ENCODE peak calls at places on chromosome 7, in six cellular contexts. D, K, F, P, X and L are unnamed samples.

GRCh38 chr7:154699421-154699820 is 303.5 kb downstream of the PAXIP1 start:
- DNase-seq in K (no peak), P (no peak), D (no peak), X (no peak), F (peak; percentile 31), L (no peak)

GRCh38 chr7:134029743-134030142 is 97.4 kb upstream of the LRGUK start:
- DNase-seq in D (no peak), K (no peak), X (no peak), P (no peak), F (no peak), L (no peak)

GRCh38 chr7:43758861-43759683 is 592 bp downstream of the BLVRA start:
- DNase-seq in F (peak; percentile 40), P (no peak), D (peak; percentile 25), X (peak; percentile 21), K (no peak), L (peak; percentile 61)

GRCh38 chr7:79982151-79982770 is 152.4 kb upstream of the GNAI1 start:
- DNase-seq in D (no peak), X (no peak), F (no peak), P (no peak), K (no peak), L (no peak)

GRCh38 chr7:149188213-149188612 is 7.1 kb upstream of the ZNF282 start:
- DNase-seq in D (no peak), X (no peak), F (no peak), K (no peak), P (no peak), L (no peak)

GRCh38 chr7:7321681-7322080 is 139.3 kb downstream of the C1GALT1 start:
- DNase-seq in X (no peak), F (no peak), K (no peak), P (no peak), D (no peak), L (no peak)

GRCh38 chr7:117277576-117277975 is 45.3 kb downstream of the WNT2 start:
- DNase-seq in P (no peak), F (no peak), X (no peak), K (no peak), D (no peak), L (no peak)

GRCh38 chr7:34087892-34088891 is 182.9 kb downstream of the BMPER start:
- DNase-seq in P (no peak), D (no peak), F (peak; percentile 75), K (no peak), X (no peak), L (peak; percentile 11)

GRCh38 chr7:157521752-157522151 is 184.9 kb downstream of the DNAJB6 start:
- DNase-seq in X (no peak), F (no peak), D (no peak), K (no peak), P (no peak), L (no peak)